ENCODE peak calls at places on chromosomes 2 and 18, in nine cellular contexts. S is prostate gland, U is astrocyte, F is IMR-90, E is thoracic aorta, K is cardiac fibroblast, X is A549, H is lower leg skin, W is skeletal muscle cell. M is an unnamed sample.

GRCh38 chr2:197307236-197307932 is 3.2 kb downstream of the ANKRD44 start:
- DNase-seq in S (no peak), U (no peak), F (no peak), E (no peak), K (no peak), X (no peak), H (no peak), W (no peak), M (no peak)

GRCh38 chr2:40497251-40497859 is 45.5 kb upstream of the SLC8A1 start:
- DNase-seq in S (no peak), U (no peak), F (peak), E (no peak), K (peak), X (no peak), H (no peak), W (no peak), M (no peak)

GRCh38 chr2:33267745-33268144 is 208.7 kb upstream of the RASGRP3 start:
- DNase-seq in S (no peak), U (peak), F (peak), E (no peak), K (peak), X (no peak), H (no peak), W (no peak), M (no peak)

GRCh38 chr18:26335139-26335933 is 109.1 kb downstream of the TAF4B start:
- DNase-seq in S (no peak), U (no peak), F (no peak), E (no peak), K (no peak), X (no peak), H (no peak), W (no peak), M (no peak)

GRCh38 chr18:69487488-69488394 is 87.1 kb downstream of the DOK6 start:
- DNase-seq in S (no peak), U (no peak), F (no peak), E (no peak), K (no peak), X (no peak), H (no peak), W (no peak), M (no peak)

GRCh38 chr18:9734189-9734588 is 26.1 kb downstream of the RAB31 start:
- DNase-seq in S (no peak), U (no peak), F (no peak), E (no peak), K (no peak), X (peak), H (no peak), W (no peak), M (peak)

GRCh38 chr2:223538920-223539440 is 63.2 kb downstream of the SCG2 start:
- DNase-seq in S (no peak), U (no peak), F (no peak), E (no peak), K (no peak), X (no peak), H (no peak), W (no peak), M (no peak)

GRCh38 chr2:85243101-85244072 is 84.4 kb downstream of the TGOLN2 start:
- DNase-seq in S (no peak), U (no peak), F (no peak), E (no peak), K (peak), X (peak), H (peak), W (no peak), M (no peak)

GRCh38 chr2:74014813-74015212 is 30.1 kb downstream of the TET3 start:
- DNase-seq in S (no peak), U (no peak), F (no peak), E (no peak), K (no peak), X (no peak), H (peak), W (no peak), M (no peak)

GRCh38 chr2:230868151-230868946 is 3.6 kb downstream of the ITM2C start:
- DNase-seq in S (no peak), U (no peak), F (no peak), E (no peak), K (no peak), X (no peak), H (no peak), W (no peak), M (no peak)

GRCh38 chr2:231001036-231001435 is 5.1 kb downstream of the SPATA3 start:
- DNase-seq in S (no peak), U (no peak), F (no peak), E (no peak), K (no peak), X (no peak), H (no peak), W (no peak), M (no peak)

GRCh38 chr18:31454066-31454708 is 6.6 kb downstream of the DSG3 start:
- DNase-seq in S (peak), U (peak), F (peak), E (no peak), K (peak), X (peak), H (no peak), W (peak), M (no peak)

GRCh38 chr2:140797718-140798117 is 1333.1 kb downstream of the LRP1B start:
- DNase-seq in S (no peak), U (no peak), F (no peak), E (no peak), K (no peak), X (no peak), H (no peak), W (no peak), M (no peak)

GRCh38 chr2:1489486-1489885 is 76.2 kb downstream of the TPO start:
- DNase-seq in S (no peak), U (no peak), F (no peak), E (no peak), K (no peak), X (no peak), H (peak), W (no peak), M (no peak)

GRCh38 chr18:69717586-69717985 is 230.1 kb downstream of the CD226 start:
- DNase-seq in S (no peak), U (no peak), F (no peak), E (no peak), K (no peak), X (no peak), H (no peak), W (no peak), M (no peak)

GRCh38 chr2:69620870-69621269 is 22.7 kb downstream of the AAK1 start:
- DNase-seq in S (no peak), U (no peak), F (no peak), E (no peak), K (no peak), X (no peak), H (no peak), W (no peak), M (no peak)

GRCh38 chr2:126642031-126642430 is 13.9 kb upstream of the GYPC start:
- DNase-seq in S (no peak), U (no peak), F (no peak), E (no peak), K (no peak), X (no peak), H (peak), W (no peak), M (peak)

GRCh38 chr2:20447437-20448245 is 767 bp downstream of the RHOB start:
- DNase-seq in S (no peak), U (no peak), F (peak), E (no peak), K (peak), X (peak), H (peak), W (no peak), M (peak)

GRCh38 chr2:42567389-42567788 is 1.0 kb upstream of the MTA3 start:
- DNase-seq in S (no peak), U (peak), F (peak), E (no peak), K (peak), X (no peak), H (peak), W (peak), M (no peak)

GRCh38 chr18:48222118-48222517 is 187.1 kb downstream of the ZBTB7C start:
- DNase-seq in S (peak), U (peak), F (no peak), E (no peak), K (peak), X (peak), H (no peak), W (peak), M (no peak)

GRCh38 chr2:226118471-226119429 is 680.9 kb downstream of the IRS1 start:
- DNase-seq in S (peak), U (peak), F (peak), E (no peak), K (peak), X (peak), H (peak), W (peak), M (no peak)
- H3K4me3 ChIP-seq in S (no peak), U (no peak), F (peak), E (peak), K (peak), X (peak), H (no peak), W (peak), M (peak)

GRCh38 chr2:222319576-222320440 is 21.0 kb upstream of the PAX3 start:
- DNase-seq in S (no peak), U (no peak), F (no peak), E (no peak), K (no peak), X (peak), H (no peak), W (no peak), M (no peak)
- H3K4me3 ChIP-seq in S (peak), U (peak), F (peak), E (peak), K (peak), X (peak), H (peak), W (peak), M (peak)

GRCh38 chr2:177783835-177784448 is 288.6 kb downstream of the PDE11A start:
- DNase-seq in S (peak), U (peak), F (peak), E (no peak), K (peak), X (no peak), H (no peak), W (peak), M (no peak)
- H3K4me3 ChIP-seq in S (no peak), U (peak), F (no peak), E (peak), K (no peak), X (no peak), H (no peak), W (no peak), M (no peak)

DNA sequence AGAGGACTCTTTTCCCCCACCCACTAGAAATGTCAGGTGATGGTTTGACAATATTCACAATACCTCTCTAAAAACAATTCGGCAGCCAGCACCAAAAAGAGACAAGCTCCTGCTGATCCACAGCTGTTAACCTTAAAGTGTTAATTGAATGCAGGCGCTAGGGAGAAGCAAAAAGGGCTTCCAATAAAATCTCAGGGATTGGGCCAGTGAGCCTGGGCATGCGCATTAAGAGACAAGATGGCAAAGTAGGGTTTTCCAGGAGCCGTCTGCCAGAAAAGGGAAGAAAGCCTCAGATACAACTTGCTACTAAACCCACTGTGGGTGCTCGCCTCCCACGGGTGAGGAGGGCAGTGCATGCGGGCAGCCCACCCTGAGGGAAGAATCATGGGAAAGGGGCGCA is 98.8 kb downstream of the HS6ST1 start:
- DNase-seq in S (no peak), U (no peak), F (no peak), E (no peak), K (no peak), X (no peak), H (no peak), W (no peak), M (no peak)
- H3K4me3 ChIP-seq in S (no peak), U (no peak), F (no peak), E (no peak), K (no peak), X (no peak), H (no peak), W (no peak), M (no peak)

GRCh38 chr2:241961454-241961853 is 91.9 kb downstream of the RTP5 start:
- DNase-seq in S (no peak), U (no peak), F (no peak), E (no peak), K (no peak), X (no peak), H (no peak), W (no peak), M (no peak)

GRCh38 chr2:241964133-241964532 is 94.6 kb downstream of the RTP5 start:
- DNase-seq in S (no peak), U (no peak), F (no peak), E (no peak), K (no peak), X (no peak), H (no peak), W (no peak), M (no peak)

GRCh38 chr2:241965931-241966412 is 96.4 kb downstream of the RTP5 start:
- DNase-seq in S (no peak), U (peak), F (peak), E (no peak), K (peak), X (no peak), H (no peak), W (peak), M (no peak)

GRCh38 chr2:241959751-241960269 is 90.3 kb downstream of the RTP5 start:
- DNase-seq in S (no peak), U (no peak), F (no peak), E (no peak), K (no peak), X (no peak), H (peak), W (no peak), M (no peak)

DNA sequence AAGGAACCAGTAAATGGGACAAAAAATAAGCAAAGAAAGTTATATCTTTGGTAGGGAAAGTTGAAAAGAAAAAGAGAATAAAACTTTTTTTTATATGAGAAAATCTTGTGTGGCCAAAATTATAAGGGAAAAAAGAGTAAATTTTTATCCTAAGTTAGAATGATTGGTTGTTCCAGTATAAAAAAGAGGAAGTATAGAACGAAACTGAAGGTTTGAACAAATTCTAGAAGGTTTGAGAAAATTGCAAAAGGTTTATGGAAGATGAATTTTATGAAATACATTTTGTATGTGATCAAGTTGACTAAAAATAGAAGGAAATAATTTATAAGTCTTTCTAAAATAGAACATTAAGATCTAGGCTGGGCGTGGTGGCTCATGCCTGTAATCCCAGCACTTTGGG is 93.7 kb downstream of the RTP5 start:
- DNase-seq in S (no peak), U (no peak), F (no peak), E (no peak), K (no peak), X (no peak), H (no peak), W (no peak), M (no peak)
- H3K4me3 ChIP-seq in S (no peak), U (no peak), F (no peak), E (no peak), K (no peak), X (no peak), H (no peak), W (no peak), M (no peak)

GRCh38 chr2:136151021-136151971 is 33.3 kb upstream of the CXCR4 start:
- DNase-seq in S (no peak), U (no peak), F (no peak), E (no peak), K (no peak), X (no peak), H (no peak), W (no peak), M (no peak)
- H3K4me3 ChIP-seq in S (no peak), U (no peak), F (no peak), E (no peak), K (no peak), X (no peak), H (no peak), W (no peak), M (no peak)

DNA sequence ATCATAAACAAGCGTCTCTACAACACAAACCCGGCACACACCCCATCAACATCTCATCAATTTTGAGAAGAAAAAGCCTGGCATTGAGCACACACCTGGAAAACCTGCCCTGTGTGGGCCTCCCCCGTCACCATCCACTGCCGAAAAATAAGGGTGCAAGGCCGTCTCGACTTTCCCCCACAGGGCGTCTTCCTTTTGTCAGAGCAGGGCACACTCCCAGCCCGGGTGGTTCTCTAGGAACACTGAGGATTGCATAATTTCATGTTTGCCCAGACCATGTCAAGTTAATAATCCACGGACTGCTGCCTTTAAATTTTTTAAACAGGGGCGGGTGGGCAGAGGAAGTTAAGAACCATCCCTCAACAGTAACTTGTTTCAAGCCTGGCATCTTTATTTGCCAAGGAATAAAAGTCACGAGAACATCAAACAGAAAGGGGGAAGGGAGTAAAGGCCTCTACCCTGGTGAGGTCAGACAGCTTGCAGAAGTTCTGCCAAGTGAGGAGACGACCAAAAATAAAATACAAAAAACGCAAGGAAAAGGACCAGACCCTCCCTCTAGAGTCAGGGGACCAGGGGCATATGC is 2.1 kb downstream of the TFCP2L1 start:
- DNase-seq in S (peak), U (no peak), F (no peak), E (no peak), K (no peak), X (peak), H (peak), W (no peak), M (no peak)
- H3K4me3 ChIP-seq in S (peak), U (no peak), F (no peak), E (no peak), K (no peak), X (peak), H (peak), W (no peak), M (no peak)